ENCODE peak calls at places on chromosomes 11 and 22, in six cellular contexts. E is A549; Z is gastrocnemius medialis; R is effector memory CD4-positive, alpha-beta T cell; T is activated T-helper 1 cell treated with anti-CD3 and anti-CD28 coated beads, Interleukin-12 subunit alpha, Interleukin-12 subunit beta, Interleukin-2, Interleukin-4 antibody, amounts not matched to agents 30 ng/mL and 10 ng/mL and 1 ng/mL, durations not matched to agents 14 hours and 24 hours and 36 hours; F is astrocyte of the cerebellum. Y is an unnamed sample.

GRCh38 chr11:88338223-88338661 is 706 bp upstream of the CTSC start:
- DNase-seq in E (peak; percentile 57), Z (peak; percentile 33), R (peak; percentile 24), T (peak; percentile 36), F (no peak), Y (peak; percentile 27)

GRCh38 chr11:134714021-134714656 is 302.1 kb upstream of the B3GAT1 start:
- DNase-seq in E (no peak), Z (no peak), R (no peak), T (no peak), F (no peak), Y (no peak)

GRCh38 chr11:119081682-119082081 is 3.0 kb upstream of the HMBS start:
- DNase-seq in E (no peak), Z (no peak), R (no peak), T (no peak), F (no peak), Y (no peak)

GRCh38 chr22:33746501-33746928 is 173.8 kb downstream of the LARGE1 start:
- DNase-seq in E (peak; percentile 29), Z (no peak), R (no peak), T (no peak), F (no peak), Y (no peak)

GRCh38 chr22:37633693-37634504 is 5.6 kb upstream of the SH3BP1 start:
- DNase-seq in E (no peak), Z (peak; percentile 52), R (no peak), T (peak; percentile 48), F (peak; percentile 43), Y (no peak)

GRCh38 chr22:21657361-21658118 is 8.3 kb upstream of the PPIL2 start:
- DNase-seq in E (peak; percentile 52), Z (peak; percentile 34), R (peak; percentile 80), T (peak; percentile 82), F (no peak), Y (peak; percentile 69)

GRCh38 chr22:34688825-34689224 is 377.1 kb upstream of the ISX start:
- DNase-seq in E (no peak), Z (no peak), R (no peak), T (no peak), F (no peak), Y (no peak)

GRCh38 chr11:134542401-134543143 is 130.5 kb upstream of the B3GAT1 start:
- DNase-seq in E (no peak), Z (no peak), R (no peak), T (no peak), F (no peak), Y (no peak)

GRCh38 chr22:30574095-30574981 is at the start of gene GAL3ST1:
- DNase-seq in E (peak; percentile 58), Z (no peak), R (no peak), T (no peak), F (no peak), Y (no peak)

GRCh38 chr11:83693279-83693992 is 407.3 kb upstream of the CCDC90B start:
- DNase-seq in E (no peak), Z (no peak), R (no peak), T (no peak), F (no peak), Y (no peak)

GRCh38 chr11:101974255-101974654 is 57.9 kb upstream of the ANGPTL5 start:
- DNase-seq in E (peak; percentile 55), Z (no peak), R (no peak), T (no peak), F (no peak), Y (no peak)

GRCh38 chr11:4491878-4492606 is 9.6 kb downstream of the OR52K1 start:
- DNase-seq in E (no peak), Z (no peak), R (no peak), T (no peak), F (no peak), Y (no peak)

GRCh38 chr11:61539009-61539408 is 30.5 kb downstream of the LRRC10B start:
- DNase-seq in E (no peak), Z (no peak), R (no peak), T (no peak), F (no peak), Y (no peak)

GRCh38 chr11:62600367-62601113 is 1.1 kb downstream of the MTA2 start:
- DNase-seq in E (no peak), Z (no peak), R (no peak), T (no peak), F (no peak), Y (peak; percentile 16)

GRCh38 chr11:132123449-132123848 is 753.0 kb downstream of the NTM start:
- DNase-seq in E (no peak), Z (no peak), R (no peak), T (no peak), F (no peak), Y (no peak)

GRCh38 chr11:64036081-64037026 is 623 bp downstream of the FLRT1 start:
- DNase-seq in E (no peak), Z (peak; percentile 28), R (no peak), T (no peak), F (no peak), Y (no peak)

GRCh38 chr11:125071408-125071807 is 8.3 kb downstream of the SLC37A2 start:
- DNase-seq in E (no peak), Z (no peak), R (no peak), T (no peak), F (no peak), Y (no peak)

GRCh38 chr11:31799794-31800397 is 11.2 kb downstream of the PAX6 start:
- DNase-seq in E (no peak), Z (no peak), R (no peak), T (no peak), F (no peak), Y (no peak)

GRCh38 chr11:58788355-58789023 is 56.0 kb downstream of the GLYATL2 start:
- DNase-seq in E (peak; percentile 42), Z (no peak), R (peak; percentile 2), T (peak; percentile 34), F (peak; percentile 8), Y (no peak)

Y was measured in T follicular helper cell.